ENCODE peak calls at places on chromosomes 7 and 10, in four cellular contexts. Z, N, X and O are unnamed samples.

GRCh38 chr7:37927739-37928444 is 7.5 kb downstream of the EPDR1 start:
- DNase-seq in Z (no peak), N (no peak), X (no peak), O (no peak)

GRCh38 chr10:71708301-71708703 is 11.3 kb downstream of the C10orf105 start:
- DNase-seq in Z (no peak), N (no peak), X (no peak), O (peak; percentile 78)

GRCh38 chr10:31803606-31804195 is 124.9 kb downstream of the ARHGAP12 start:
- DNase-seq in Z (no peak), N (no peak), X (no peak), O (no peak)

GRCh38 chr10:34709637-34710390 is 105.3 kb downstream of the PARD3 start:
- DNase-seq in Z (no peak), N (no peak), X (no peak), O (no peak)

GRCh38 chr10:29663718-29664117 is 28.9 kb upstream of the SVIL start:
- DNase-seq in Z (no peak), N (no peak), X (no peak), O (no peak)

GRCh38 chr10:75712241-75712880 is 280.9 kb downstream of the LRMDA start:
- DNase-seq in Z (peak; percentile 72), N (no peak), X (no peak), O (no peak)

GRCh38 chr7:123769371-123769770 is 20.6 kb upstream of the WASL start:
- DNase-seq in Z (no peak), N (peak; percentile 62), X (no peak), O (no peak)

GRCh38 chr10:77574436-77574835 is 63.2 kb downstream of the KCNMA1 start:
- DNase-seq in Z (no peak), N (no peak), X (no peak), O (no peak)

GRCh38 chr7:107185716-107186115 is 16.9 kb downstream of the HBP1 start:
- DNase-seq in Z (no peak), N (no peak), X (no peak), O (no peak)

GRCh38 chr7:99407849-99408346 is 499 bp downstream of the PDAP1 start:
- DNase-seq in Z (no peak), N (no peak), X (peak; percentile 37), O (no peak)

GRCh38 chr10:128210215-128211063 is 84.2 kb upstream of the MKI67 start:
- DNase-seq in Z (no peak), N (peak; percentile 32), X (peak; percentile 35), O (peak; percentile 67)

GRCh38 chr7:142535123-142535779 is 214.0 kb upstream of the PRSS1 start:
- DNase-seq in Z (peak; percentile 85), N (peak; percentile 76), X (no peak), O (peak; percentile 25)

GRCh38 chr10:62584216-62584615 is 210.0 kb downstream of the ZNF365 start:
- DNase-seq in Z (peak; percentile 62), N (no peak), X (no peak), O (no peak)

GRCh38 chr7:50834679-50835078 is 52.0 kb upstream of the GRB10 start:
- DNase-seq in Z (no peak), N (no peak), X (no peak), O (no peak)

GRCh38 chr10:80409121-80409520 is 770 bp downstream of the PRXL2A start:
- DNase-seq in Z (no peak), N (no peak), X (no peak), O (no peak)

GRCh38 chr10:91197044-91197651 is 23.3 kb upstream of the PCGF5 start:
- DNase-seq in Z (no peak), N (no peak), X (no peak), O (no peak)

GRCh38 chr10:11178606-11179221 is 161.0 kb downstream of the CELF2 start:
- DNase-seq in Z (no peak), N (no peak), X (no peak), O (no peak)

GRCh38 chr10:69860290-69860689 is 58.6 kb downstream of the COL13A1 start:
- DNase-seq in Z (no peak), N (no peak), X (no peak), O (no peak)

GRCh38 chr10:69863580-69863979 is 61.9 kb downstream of the COL13A1 start:
- DNase-seq in Z (no peak), N (no peak), X (no peak), O (no peak)

GRCh38 chr10:69864321-69864720 is 62.6 kb downstream of the COL13A1 start:
- DNase-seq in Z (no peak), N (peak; percentile 66), X (no peak), O (no peak)

GRCh38 chr10:69862882-69863530 is 61.3 kb downstream of the COL13A1 start:
- DNase-seq in Z (no peak), N (no peak), X (no peak), O (no peak)

GRCh38 chr10:69861251-69862240 is 59.8 kb downstream of the COL13A1 start:
- DNase-seq in Z (no peak), N (peak; percentile 94), X (no peak), O (no peak)
- TF ChIP-seq POLR2AphosphoS5 in Z (peak; percentile 83), N (peak; percentile 80), X (peak; percentile 55), O (no peak)

DNA sequence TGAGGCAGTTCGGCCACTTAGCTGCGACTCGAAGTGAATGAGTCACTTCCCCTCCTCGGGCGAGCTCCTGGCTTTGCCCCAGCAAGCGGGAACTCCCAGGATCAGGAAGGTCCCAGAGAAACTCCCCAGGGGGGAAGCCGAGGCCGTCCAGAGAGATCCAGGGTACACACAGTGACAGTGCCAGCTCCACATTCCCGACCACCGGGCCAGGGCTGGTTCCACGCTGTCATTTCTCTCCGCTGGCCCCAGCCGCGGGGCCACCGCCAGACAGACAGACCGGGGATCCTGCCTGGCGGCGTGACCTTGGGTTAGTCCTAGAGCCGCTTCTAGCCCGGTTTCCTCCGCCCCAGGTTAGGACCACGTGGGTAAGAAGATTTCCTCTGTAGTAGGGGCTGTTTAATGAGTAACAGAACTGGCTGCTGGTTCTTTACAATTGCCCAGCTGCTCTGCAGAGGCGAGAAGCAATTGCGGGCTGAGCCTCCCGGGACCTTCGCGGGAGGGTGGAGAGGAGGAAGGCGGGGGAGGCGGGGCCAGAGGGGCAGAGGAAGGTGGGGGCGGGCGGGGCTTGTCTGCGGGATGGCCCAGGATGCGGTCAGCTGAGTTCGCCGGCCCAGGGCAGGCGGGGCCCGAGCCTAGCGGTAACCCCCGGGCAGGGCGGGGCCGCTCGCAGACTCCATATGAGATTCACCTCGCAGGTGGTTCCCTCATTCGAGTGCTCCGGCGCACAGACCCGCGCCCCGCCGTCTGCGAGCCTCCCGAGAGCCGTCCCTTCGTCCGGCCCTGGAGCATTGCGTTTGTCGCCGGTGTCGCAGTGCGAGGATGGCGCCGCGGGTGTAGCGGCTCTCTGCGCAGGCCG is at the start of gene UPP1:
- DNase-seq in Z (peak; percentile 98), N (peak; percentile 73), X (peak; percentile 84), O (peak; percentile 68)
- TF ChIP-seq POLR2A in Z (peak; percentile 58), N (peak; percentile 43), X (no peak), O (no peak)

DNA sequence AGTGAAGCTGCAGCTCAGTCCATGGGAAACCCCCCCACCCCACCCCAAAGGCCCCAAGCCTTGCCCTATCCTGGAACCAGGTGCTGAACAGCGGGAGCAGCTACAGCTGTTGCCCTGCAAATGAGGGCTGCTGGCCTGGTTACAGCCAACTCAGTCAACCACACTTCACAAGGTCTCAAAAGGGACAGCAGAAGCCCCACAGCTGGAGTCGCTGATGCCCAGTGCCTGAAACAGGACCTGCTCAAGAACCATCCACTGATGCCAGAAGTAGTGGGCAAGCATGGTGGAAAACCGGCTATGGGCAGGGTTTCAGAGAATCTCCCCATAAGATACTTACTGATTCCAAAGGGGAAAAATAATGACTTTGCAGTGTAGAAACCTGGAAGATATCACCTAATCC is 110.3 kb downstream of the SLC37A3 start:
- DNase-seq in Z (no peak), N (no peak), X (no peak), O (no peak)
- TF ChIP-seq POLR2AphosphoS5 in Z (no peak), N (no peak), X (no peak), O (no peak)

DNA sequence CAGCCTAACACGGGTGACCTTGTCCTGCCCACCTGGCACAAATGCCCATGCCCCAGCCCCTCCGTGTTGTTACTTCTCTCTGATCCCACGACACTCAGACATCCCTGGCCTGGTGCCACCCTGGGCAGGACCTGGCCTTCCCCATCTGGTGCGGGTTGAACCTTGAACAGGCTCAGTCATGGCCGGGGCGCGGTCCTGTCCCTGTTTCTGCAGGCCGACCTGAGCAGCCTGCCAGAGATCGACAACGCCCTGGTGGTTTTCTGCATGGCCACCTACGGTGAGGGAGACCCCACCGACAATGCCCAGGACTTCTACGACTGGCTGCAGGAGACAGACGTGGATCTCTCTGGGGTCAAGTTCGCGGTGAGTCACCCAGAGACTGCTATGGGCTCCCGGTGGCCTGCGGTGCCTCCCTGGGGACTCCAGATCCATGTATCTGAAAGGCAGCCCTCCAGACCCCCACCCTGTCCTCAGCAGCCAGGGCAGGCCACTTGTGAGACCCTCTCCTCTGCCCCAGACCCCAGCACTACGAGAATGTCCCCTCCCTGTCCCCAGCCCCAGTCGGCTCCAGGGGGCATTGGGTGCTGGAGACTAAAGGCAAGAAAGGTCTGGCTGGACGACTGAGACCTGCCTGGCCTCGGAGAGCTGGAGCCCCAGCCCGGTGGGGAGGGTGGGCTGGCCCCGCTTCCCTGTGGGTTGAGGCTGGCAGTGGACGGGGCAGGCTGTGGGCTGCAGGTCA is 14.1 kb downstream of the TMEM120A start:
- DNase-seq in Z (no peak), N (no peak), X (no peak), O (no peak)
- TF ChIP-seq POLR2A in Z (no peak), N (no peak), X (no peak), O (no peak)